ENCODE peak calls at places on chromosomes 7 and 10, in seven cellular contexts. One of them, this sample, is unnamed.

GRCh38 chr10:22666287-22667092 is 47.9 kb downstream of the PIP4K2A start:
- DNase-seq in SK-N-SH: no peak
- DNase-seq in GM12878: no peak
- DNase-seq in H1: no peak
- DNase-seq in GM12892: no peak
- DNase-seq in HepG2: peak; percentile 18
- DNase-seq in K562: peak; percentile 86
- DNase-seq in this sample: no peak

GRCh38 chr10:17200885-17201164 is 647 bp downstream of the TRDMT1 start:
- DNase-seq in GM12892: no peak
- DNase-seq in HepG2: no peak
- DNase-seq in SK-N-SH: no peak
- DNase-seq in K562: peak; percentile 71
- DNase-seq in H1: no peak
- DNase-seq in GM12878: no peak
- DNase-seq in this sample: peak; percentile 10

GRCh38 chr10:11793762-11794479 is 29.2 kb upstream of the PROSER2 start:
- DNase-seq in SK-N-SH: no peak
- DNase-seq in H1: no peak
- DNase-seq in HepG2: peak; percentile 87
- DNase-seq in GM12878: no peak
- DNase-seq in K562: no peak
- DNase-seq in GM12892: no peak
- DNase-seq in this sample: no peak

GRCh38 chr10:76432274-76433012 is 1001.0 kb downstream of the LRMDA start:
- DNase-seq in GM12878: no peak
- DNase-seq in H1: no peak
- DNase-seq in HepG2: no peak
- DNase-seq in GM12892: no peak
- DNase-seq in K562: no peak
- DNase-seq in SK-N-SH: peak; percentile 18
- DNase-seq in this sample: no peak

GRCh38 chr10:52232561-52233350 is 81.3 kb upstream of the DKK1 start:
- DNase-seq in SK-N-SH: peak; percentile 9
- DNase-seq in K562: no peak
- DNase-seq in GM12878: no peak
- DNase-seq in GM12892: no peak
- DNase-seq in H1: no peak
- DNase-seq in HepG2: peak; percentile 7
- DNase-seq in this sample: no peak

GRCh38 chr10:3740157-3740871 is 44.7 kb downstream of the KLF6 start:
- DNase-seq in H1: no peak
- DNase-seq in GM12892: no peak
- DNase-seq in K562: peak; percentile 71
- DNase-seq in SK-N-SH: no peak
- DNase-seq in HepG2: peak; percentile 98
- DNase-seq in GM12878: no peak
- DNase-seq in this sample: no peak

GRCh38 chr10:6297522-6297921 is 94.8 kb downstream of the PFKFB3 start:
- DNase-seq in HepG2: no peak
- DNase-seq in SK-N-SH: no peak
- DNase-seq in GM12892: no peak
- DNase-seq in GM12878: no peak
- DNase-seq in H1: no peak
- DNase-seq in K562: no peak
- DNase-seq in this sample: no peak

GRCh38 chr10:13617146-13617545 is 30.4 kb downstream of the PRPF18 start:
- DNase-seq in HepG2: no peak
- DNase-seq in SK-N-SH: no peak
- DNase-seq in H1: no peak
- DNase-seq in K562: no peak
- DNase-seq in GM12878: no peak
- DNase-seq in GM12892: no peak
- DNase-seq in this sample: no peak

GRCh38 chr7:100882769-100883526 is 6.6 kb downstream of the UFSP1 start:
- DNase-seq in H1: no peak
- DNase-seq in GM12892: no peak
- DNase-seq in SK-N-SH: peak; percentile 32
- DNase-seq in K562: no peak
- DNase-seq in GM12878: no peak
- DNase-seq in HepG2: no peak
- DNase-seq in this sample: no peak

GRCh38 chr10:107104026-107104652 is 60.4 kb downstream of the SORCS1 start:
- DNase-seq in GM12878: no peak
- DNase-seq in H1: no peak
- DNase-seq in SK-N-SH: no peak
- DNase-seq in K562: no peak
- DNase-seq in GM12892: no peak
- DNase-seq in HepG2: no peak
- DNase-seq in this sample: no peak

GRCh38 chr10:12640026-12640425 is 290.7 kb downstream of the CAMK1D start:
- DNase-seq in GM12892: no peak
- DNase-seq in SK-N-SH: no peak
- DNase-seq in K562: no peak
- DNase-seq in H1: no peak
- DNase-seq in HepG2: no peak
- DNase-seq in GM12878: no peak
- DNase-seq in this sample: no peak

GRCh38 chr7:144975882-144976281 is 140.0 kb upstream of the TPK1 start:
- DNase-seq in H1: no peak
- DNase-seq in HepG2: no peak
- DNase-seq in K562: no peak
- DNase-seq in GM12878: no peak
- DNase-seq in GM12892: no peak
- DNase-seq in SK-N-SH: no peak
- DNase-seq in this sample: no peak

GRCh38 chr7:105656922-105657521 is 75.7 kb upstream of the EFCAB10 start:
- DNase-seq in GM12878: no peak
- DNase-seq in HepG2: no peak
- DNase-seq in GM12892: peak; percentile 50
- DNase-seq in H1: peak; percentile 94
- DNase-seq in K562: peak; percentile 86
- DNase-seq in SK-N-SH: peak; percentile 59
- DNase-seq in this sample: peak; percentile 56

GRCh38 chr7:105653441-105654005 is 72.2 kb upstream of the EFCAB10 start:
- DNase-seq in HepG2: peak; percentile 82
- DNase-seq in K562: no peak
- DNase-seq in GM12892: no peak
- DNase-seq in SK-N-SH: no peak
- DNase-seq in GM12878: no peak
- DNase-seq in H1: no peak
- DNase-seq in this sample: no peak

GRCh38 chr7:105654095-105654686 is 72.9 kb upstream of the EFCAB10 start:
- DNase-seq in H1: no peak
- DNase-seq in SK-N-SH: no peak
- DNase-seq in K562: no peak
- DNase-seq in GM12878: no peak
- DNase-seq in HepG2: no peak
- DNase-seq in GM12892: no peak
- DNase-seq in this sample: no peak

GRCh38 chr7:105655901-105656380 is 74.6 kb upstream of the EFCAB10 start:
- DNase-seq in K562: no peak
- DNase-seq in SK-N-SH: no peak
- DNase-seq in H1: no peak
- DNase-seq in GM12892: no peak
- DNase-seq in HepG2: no peak
- DNase-seq in GM12878: no peak
- DNase-seq in this sample: no peak

DNA sequence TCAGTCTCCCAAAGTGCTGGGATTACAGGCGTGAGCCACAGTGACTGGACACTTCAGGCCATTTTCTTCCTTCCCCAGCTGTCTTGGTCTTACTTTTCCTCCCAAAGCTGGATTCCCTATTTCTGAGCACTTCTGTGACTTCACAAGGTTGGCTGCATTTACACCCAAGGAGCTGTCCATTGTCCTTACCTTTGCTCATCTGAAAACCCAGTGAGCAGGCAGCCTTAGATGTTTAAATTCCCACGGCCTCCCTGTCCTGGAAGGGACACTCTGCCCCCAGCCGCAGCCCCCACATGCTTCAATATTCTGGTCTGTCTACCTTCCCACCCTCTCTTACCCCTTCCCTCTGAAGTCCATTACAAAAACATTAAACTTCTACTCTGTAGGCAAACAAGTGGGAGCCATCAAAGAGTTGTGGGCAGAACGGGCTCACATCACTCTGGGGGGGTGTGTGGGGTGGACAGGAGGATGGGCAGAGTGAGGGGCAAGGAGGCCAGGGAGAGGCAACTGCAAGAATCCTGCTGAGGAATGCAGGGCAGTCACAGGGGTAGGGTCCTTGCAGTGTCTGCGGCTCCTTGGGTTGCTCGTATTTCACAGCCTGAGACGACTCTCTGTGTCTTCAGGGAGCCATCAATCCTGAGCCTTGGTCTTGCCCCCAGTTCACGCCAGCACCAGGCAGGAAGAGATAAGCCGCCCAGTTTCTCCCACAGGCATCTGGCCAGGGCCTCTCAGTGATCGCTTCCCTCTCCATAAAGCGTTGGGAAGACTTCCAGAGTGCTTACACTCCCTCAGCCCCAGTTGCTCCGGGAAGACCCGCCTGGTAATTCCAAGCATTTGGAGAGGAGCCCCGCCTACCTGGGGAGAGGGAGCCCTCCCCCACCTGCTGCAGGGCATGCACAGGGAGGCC is 74.0 kb upstream of the EFCAB10 start:
- DNase-seq in GM12878: no peak
- DNase-seq in GM12892: no peak
- DNase-seq in K562: peak; percentile 54
- DNase-seq in HepG2: no peak
- DNase-seq in SK-N-SH: peak; percentile 57
- DNase-seq in H1: peak; percentile 83
- DNase-seq in this sample: no peak
- TF ChIP-seq TAF1 in GM12878: no peak
- TF ChIP-seq TAF1 in GM12892: no peak
- TF ChIP-seq TAF1 in K562: no peak
- TF ChIP-seq TAF1 in HepG2: no peak
- TF ChIP-seq TAF1 in SK-N-SH: no peak
- TF ChIP-seq TAF1 in H1: peak; percentile 41
- TF ChIP-seq TAF1 in this sample: no peak

DNA sequence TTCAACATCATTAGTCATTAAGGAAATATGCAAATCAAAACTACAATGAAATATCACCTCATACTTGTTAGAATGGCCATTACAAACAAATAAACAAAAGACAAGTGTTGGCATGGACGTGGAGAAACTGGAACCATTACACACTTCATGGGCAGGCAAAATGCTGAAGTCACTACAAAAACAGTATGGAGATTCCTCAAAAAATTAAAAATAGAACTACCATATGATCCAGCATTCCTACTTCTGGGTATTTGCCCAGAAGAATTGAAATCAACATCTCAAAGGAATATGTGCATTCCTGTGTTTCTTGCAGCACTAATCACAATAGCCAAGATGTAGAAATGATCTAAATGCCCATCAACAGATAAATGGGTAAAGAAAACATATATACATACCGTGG is 83.6 kb downstream of the NRCAM start:
- DNase-seq in K562: no peak
- DNase-seq in HepG2: no peak
- DNase-seq in SK-N-SH: no peak
- DNase-seq in GM12892: no peak
- DNase-seq in H1: no peak
- DNase-seq in GM12878: no peak
- DNase-seq in this sample: no peak
- TF ChIP-seq TAF1 in K562: no peak
- TF ChIP-seq TAF1 in HepG2: no peak
- TF ChIP-seq TAF1 in SK-N-SH: no peak
- TF ChIP-seq TAF1 in GM12892: no peak
- TF ChIP-seq TAF1 in H1: no peak
- TF ChIP-seq TAF1 in GM12878: no peak
- TF ChIP-seq TAF1 in this sample: no peak

GRCh38 chr10:92590623-92591549 is 2.0 kb upstream of the KIF11 start:
- DNase-seq in GM12878: no peak
- DNase-seq in H1: peak; percentile 49
- DNase-seq in HepG2: peak; percentile 72
- DNase-seq in K562: peak; percentile 86
- DNase-seq in GM12892: no peak
- DNase-seq in SK-N-SH: peak; percentile 59
- DNase-seq in this sample: peak; percentile 17
- TF ChIP-seq TAF1 in GM12878: no peak
- TF ChIP-seq TAF1 in H1: no peak
- TF ChIP-seq TAF1 in HepG2: no peak
- TF ChIP-seq TAF1 in K562: no peak
- TF ChIP-seq TAF1 in GM12892: no peak
- TF ChIP-seq TAF1 in SK-N-SH: no peak
- TF ChIP-seq TAF1 in this sample: no peak

GRCh38 chr10:35783305-35783838 is 141.3 kb upstream of the FZD8 start:
- DNase-seq in SK-N-SH: no peak
- DNase-seq in GM12892: no peak
- DNase-seq in H1: no peak
- DNase-seq in K562: no peak
- DNase-seq in GM12878: no peak
- DNase-seq in HepG2: no peak
- DNase-seq in this sample: no peak

GRCh38 chr10:35781643-35782035 is 139.5 kb upstream of the FZD8 start:
- DNase-seq in H1: peak; percentile 58
- DNase-seq in GM12878: no peak
- DNase-seq in K562: peak; percentile 47
- DNase-seq in GM12892: no peak
- DNase-seq in HepG2: peak; percentile 30
- DNase-seq in SK-N-SH: peak; percentile 9
- DNase-seq in this sample: no peak

GRCh38 chr10:35774109-35774508 is 132.0 kb upstream of the FZD8 start:
- DNase-seq in GM12892: no peak
- DNase-seq in SK-N-SH: no peak
- DNase-seq in GM12878: no peak
- DNase-seq in H1: no peak
- DNase-seq in K562: no peak
- DNase-seq in HepG2: no peak
- DNase-seq in this sample: no peak

GRCh38 chr10:35780970-35781642 is 139.0 kb upstream of the FZD8 start:
- DNase-seq in HepG2: no peak
- DNase-seq in GM12892: no peak
- DNase-seq in GM12878: no peak
- DNase-seq in H1: no peak
- DNase-seq in K562: no peak
- DNase-seq in SK-N-SH: no peak
- DNase-seq in this sample: no peak

DNA sequence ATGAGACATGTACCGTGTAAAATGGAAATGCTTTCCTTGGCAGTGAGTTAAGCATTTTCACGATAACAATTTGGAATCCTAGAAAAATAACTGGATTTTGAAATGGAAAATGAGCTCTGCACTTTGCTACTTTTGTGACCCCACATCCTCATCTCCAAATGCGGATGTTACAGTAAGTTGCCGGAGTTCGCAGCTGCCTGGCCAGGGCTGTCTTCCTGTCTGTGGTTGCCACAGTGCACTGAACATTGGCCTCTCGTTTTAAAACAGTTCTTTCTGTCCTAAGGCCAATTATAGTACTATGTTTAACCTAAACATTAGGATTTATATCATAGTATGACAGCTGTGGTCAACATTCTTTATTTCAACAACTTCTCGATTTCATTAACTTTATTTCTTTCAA is 136.2 kb upstream of the FZD8 start:
- DNase-seq in GM12878: no peak
- DNase-seq in SK-N-SH: no peak
- DNase-seq in H1: no peak
- DNase-seq in GM12892: no peak
- DNase-seq in K562: no peak
- DNase-seq in HepG2: no peak
- DNase-seq in this sample: no peak
- TF ChIP-seq TAF1 in GM12878: no peak
- TF ChIP-seq TAF1 in SK-N-SH: no peak
- TF ChIP-seq TAF1 in H1: no peak
- TF ChIP-seq TAF1 in GM12892: no peak
- TF ChIP-seq TAF1 in K562: no peak
- TF ChIP-seq TAF1 in HepG2: no peak
- TF ChIP-seq TAF1 in this sample: no peak

This sample was measured in GM12891.